ENCODE peak calls at places on chromosomes 7 and 10, in four cellular contexts. X, C, S and F are unnamed samples.

GRCh38 chr10:80272793-80273522 is 16.5 kb downstream of the MAT1A start:
- DNase-seq in X (no peak), S (no peak), C (no peak), F (peak)

GRCh38 chr10:117647306-117647705 is 104.8 kb downstream of the EMX2 start:
- DNase-seq in S (peak), X (no peak), C (no peak), F (no peak)

GRCh38 chr7:44275146-44275545 is 50.2 kb downstream of the CAMK2B start:
- DNase-seq in X (no peak), S (no peak), C (no peak), F (no peak)

GRCh38 chr10:128727114-128727513 is 600.9 kb upstream of the MKI67 start:
- DNase-seq in S (no peak), X (no peak), C (no peak), F (peak)

GRCh38 chr7:44534501-44534900 is 6.6 kb downstream of the NPC1L1 start:
- DNase-seq in X (peak), C (no peak), S (peak), F (no peak)

GRCh38 chr7:475951-476441 is 43.6 kb downstream of the PDGFA start:
- DNase-seq in S (no peak), X (no peak), C (peak), F (no peak)

GRCh38 chr7:77796960-77797359 is 1.3 kb downstream of the TMEM60 start:
- DNase-seq in S (no peak), X (no peak), C (no peak), F (no peak)

GRCh38 chr10:7027913-7028808 is 382.7 kb downstream of the SFMBT2 start:
- DNase-seq in C (no peak), S (peak), X (peak), F (no peak)

GRCh38 chr7:24722386-24723177 is 34.7 kb downstream of the GSDME start:
- DNase-seq in C (no peak), S (peak), X (no peak), F (peak)

GRCh38 chr10:47354162-47354561 is 6.0 kb downstream of the RBP3 start:
- DNase-seq in S (no peak), X (no peak), C (peak), F (no peak)